ENCODE peak calls at places on chromosome 10, in six cellular contexts. S is A673; E is effector memory CD4-positive, alpha-beta T cell; T is heart right ventricle; O is colonic mucosa; L is ovary. A is an unnamed sample. For H3K4me1 and H3K27me3, the result is how much of the 10 kb centered on the place peaks cover.

GRCh38 chr10:111083222-111084095 is 6.6 kb downstream of the ADRA2A start:
- DNase-seq in S (no peak), T (no peak), O (peak), E (no peak), L (no peak), A (no peak)

GRCh38 chr10:130758529-130758928 is 553.0 kb downstream of the TCERG1L start:
- DNase-seq in T (no peak), S (no peak), O (no peak), E (no peak), L (no peak), A (no peak)

GRCh38 chr10:17633353-17633752 is 10.6 kb upstream of the STAM start:
- DNase-seq in T (no peak), E (no peak), L (no peak), O (no peak), S (no peak), A (no peak)

GRCh38 chr10:97778452-97779302 is 6.9 kb upstream of the SFRP5 start:
- DNase-seq in T (no peak), S (peak), L (no peak), O (no peak), E (no peak), A (peak)

GRCh38 chr10:66925896-66926719 is at the start of gene LRRTM3:
- DNase-seq in O (peak), T (peak), E (no peak), S (peak), L (peak), A (peak)

GRCh38 chr10:70478191-70479160 is at the start of gene PALD1:
- DNase-seq in L (peak), S (peak), T (peak), E (no peak), O (peak), A (peak)

GRCh38 chr10:44801383-44802327 is 109.5 kb upstream of the TMEM72 start:
- DNase-seq in S (peak), L (peak), O (peak), E (no peak), T (peak), A (peak)

GRCh38 chr10:77581738-77582137 is 55.9 kb downstream of the KCNMA1 start:
- DNase-seq in S (no peak), O (no peak), T (no peak), E (no peak), L (no peak), A (peak)

GRCh38 chr10:25696013-25696708 is 237.9 kb upstream of the MYO3A start:
- DNase-seq in L (no peak), S (no peak), T (no peak), O (no peak), E (no peak), A (no peak)

GRCh38 chr10:99292159-99292558 is 37.0 kb upstream of the CNNM1 start:
- DNase-seq in E (no peak), L (no peak), S (no peak), O (no peak), T (no peak), A (no peak)

GRCh38 chr10:110919349-110919931 is at the start of gene SHOC2:
- DNase-seq in S (peak), O (peak), E (peak), L (peak), T (peak), A (peak)

GRCh38 chr10:79208251-79208983 is 138.9 kb upstream of the PPIF start:
- DNase-seq in E (no peak), O (no peak), T (no peak), L (no peak), S (no peak), A (no peak)

GRCh38 chr10:12351447-12351846 is 2.1 kb downstream of the CAMK1D start:
- DNase-seq in L (no peak), E (no peak), S (no peak), O (peak), T (no peak), A (peak)

GRCh38 chr10:112755446-112756117 is 194.5 kb upstream of the TCF7L2 start:
- DNase-seq in O (no peak), T (no peak), E (no peak), S (no peak), L (no peak), A (peak)

DNA sequence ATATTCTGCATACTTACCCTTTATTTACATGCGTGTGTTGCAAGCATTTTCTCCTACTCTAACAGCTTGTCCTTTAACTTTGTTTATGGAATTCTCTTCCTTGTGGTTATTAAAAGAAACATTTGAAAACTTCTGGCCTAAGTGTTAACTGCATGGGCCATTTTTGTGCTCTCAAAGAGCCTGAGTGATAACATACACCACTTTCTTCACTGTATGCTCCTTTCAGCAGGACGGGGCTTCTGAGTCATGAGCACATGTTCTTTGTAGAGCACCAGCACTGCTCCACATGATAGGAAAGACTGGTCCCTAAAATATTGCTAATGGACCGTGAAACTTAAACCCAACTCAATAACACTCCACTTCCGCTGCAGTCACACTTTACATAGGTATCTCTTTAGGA is 1093.6 kb upstream of the GHITM start:
- DNase-seq in E (no peak), L (no peak), T (no peak), S (no peak), O (no peak), A (no peak)
- H3K4me1 ChIP-seq in E (under half), L (under half), T (under half), S (under half), O (under half), A (under half)

GRCh38 chr10:57785068-57785467 is 482.6 kb downstream of the IPMK start:
- DNase-seq in E (no peak), O (no peak), L (no peak), T (no peak), S (no peak), A (no peak)
- H3K27me3 ChIP-seq in E (under half), O (under half), L (under half), T (under half), S (under half), A (under half)

DNA sequence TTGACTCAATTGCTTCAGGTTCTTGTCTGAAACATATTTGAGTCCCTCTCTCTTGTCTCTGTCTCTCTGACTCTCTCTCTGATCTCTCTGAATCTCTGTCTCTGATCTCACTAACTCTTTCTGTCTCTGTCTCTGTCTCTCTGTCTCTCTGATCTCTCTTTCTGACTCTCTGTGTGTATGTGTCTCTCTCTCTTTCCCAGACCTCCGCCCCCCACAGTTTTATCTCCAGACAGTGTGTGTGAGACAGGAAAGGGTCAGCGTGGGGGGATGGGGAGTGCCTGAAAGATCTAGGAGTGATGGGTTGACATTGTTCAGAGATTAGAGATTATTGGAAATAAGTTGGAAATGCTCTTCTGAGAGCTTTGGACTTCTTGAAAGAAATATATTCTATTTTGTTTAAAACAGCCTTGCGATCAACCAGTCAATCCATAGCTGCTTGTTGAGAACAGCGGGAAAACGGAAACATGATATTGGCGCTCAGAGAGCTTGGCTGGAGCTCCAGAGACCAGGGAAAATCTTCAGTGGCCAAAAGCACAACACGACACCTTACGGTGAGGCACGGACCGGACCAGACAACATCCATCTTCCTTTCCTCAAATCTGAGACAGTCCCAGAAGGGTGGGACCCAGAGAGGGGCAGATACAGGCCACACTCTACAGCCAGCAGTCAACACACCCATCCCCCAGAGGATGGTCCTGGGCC is 35.5 kb downstream of the CALML3 start:
- DNase-seq in E (no peak), S (no peak), L (no peak), O (no peak), T (no peak), A (no peak)
- H3K27ac ChIP-seq in E (no peak), S (no peak), L (no peak), O (no peak), T (no peak), A (peak)

DNA sequence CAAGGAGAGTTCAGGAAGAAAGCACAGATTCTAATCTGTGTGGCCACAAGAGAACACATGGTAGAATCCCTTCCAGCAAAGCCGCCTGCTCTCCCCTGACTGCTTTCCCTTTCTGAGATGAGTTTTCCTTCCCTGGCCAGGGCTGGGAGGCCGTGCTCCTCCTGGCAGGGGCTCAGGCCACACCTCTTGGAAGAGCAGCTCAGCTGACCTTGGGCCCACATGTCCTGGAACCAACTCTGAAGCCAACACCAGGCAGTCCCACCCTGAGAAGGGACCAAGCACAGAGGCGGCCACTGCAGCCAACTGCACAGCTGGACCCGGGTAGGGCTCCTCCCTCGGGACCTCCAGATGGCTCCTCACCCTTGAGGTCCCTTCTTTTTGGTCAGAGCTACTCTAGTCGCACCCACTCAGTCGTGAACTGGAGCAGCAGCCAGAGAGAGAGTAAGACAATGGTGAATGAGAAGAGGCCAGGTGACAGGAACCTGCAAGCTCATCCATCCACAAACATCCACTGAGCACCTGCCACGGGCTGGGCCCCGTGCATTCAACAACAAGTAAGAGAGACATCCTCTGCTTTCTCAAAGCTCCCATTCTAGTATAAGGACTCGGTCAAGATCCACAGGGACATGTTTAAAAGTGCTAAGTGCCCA is 40.3 kb downstream of the FAM53B start:
- DNase-seq in O (peak), L (peak), E (no peak), T (peak), S (no peak), A (no peak)
- H3K4me1 ChIP-seq in O (under half), L (half or more), E (half or more), T (half or more), S (under half), A (under half)